ENCODE peak calls at places on chromosome 16, in eight cellular contexts. I is fibroblast of pulmonary artery, T is transverse colon, D is stomach, O is AG04450, E is omental fat pad, S is AG09309, H is mammary epithelial cell. P is an unnamed sample.

GRCh38 chr16:58025351-58026138 is at the start of gene MMP15:
- DNase-seq in D (peak), S (no peak), H (peak), T (peak), O (no peak), E (no peak), I (peak), P (peak)

GRCh38 chr16:30902070-30902972 is 5.9 kb downstream of the CTF1 start:
- DNase-seq in D (peak), E (no peak), I (peak), S (no peak), H (peak), O (no peak), T (peak), P (peak)

GRCh38 chr16:80913397-80913796 is 93.3 kb downstream of the CMC2 start:
- DNase-seq in O (no peak), H (no peak), D (no peak), S (no peak), E (no peak), I (no peak), T (no peak), P (no peak)

GRCh38 chr16:86044241-86044671 is 145.3 kb downstream of the IRF8 start:
- DNase-seq in O (peak), H (no peak), I (peak), S (no peak), E (no peak), D (peak), T (peak), P (no peak)

GRCh38 chr16:12002447-12003006 is 26.0 kb downstream of the SNX29 start:
- DNase-seq in H (no peak), E (no peak), D (no peak), I (peak), S (no peak), O (no peak), T (no peak), P (peak)

GRCh38 chr16:85551319-85551978 is 61.7 kb upstream of the GSE1 start:
- DNase-seq in O (no peak), E (no peak), T (no peak), D (no peak), I (no peak), H (no peak), S (no peak), P (no peak)

GRCh38 chr16:80300456-80300855 is 240.3 kb upstream of the DYNLRB2 start:
- DNase-seq in O (no peak), T (no peak), D (no peak), S (no peak), E (no peak), I (no peak), H (peak), P (no peak)

GRCh38 chr16:54326266-54326662 is 39.7 kb upstream of the IRX3 start:
- DNase-seq in O (no peak), H (no peak), I (peak), S (no peak), D (no peak), T (no peak), E (no peak), P (no peak)

GRCh38 chr16:30948087-30948955 is 547 bp upstream of the ORAI3 start:
- DNase-seq in E (peak), O (peak), S (peak), T (peak), I (peak), D (peak), H (peak), P (no peak)

GRCh38 chr16:88880226-88881051 is 14.0 kb upstream of the PABPN1L start:
- DNase-seq in E (no peak), S (no peak), I (no peak), T (no peak), O (no peak), D (no peak), H (no peak), P (no peak)

GRCh38 chr16:86300746-86301480 is 209.4 kb upstream of the FOXF1 start:
- DNase-seq in S (no peak), H (no peak), O (no peak), E (no peak), D (no peak), T (no peak), I (no peak), P (no peak)

GRCh38 chr16:58464916-58465731 is 34.8 kb upstream of the NDRG4 start:
- DNase-seq in O (no peak), E (no peak), S (no peak), T (no peak), H (no peak), D (no peak), I (peak), P (no peak)

GRCh38 chr16:57519796-57520360 is 16.5 kb downstream of the CCDC102A start:
- DNase-seq in S (no peak), D (peak), H (peak), E (peak), I (peak), O (no peak), T (peak), P (peak)

GRCh38 chr16:1144476-1145382 is 8.2 kb upstream of the CACNA1H start:
- DNase-seq in S (no peak), D (no peak), I (no peak), E (no peak), T (no peak), H (no peak), O (no peak), P (no peak)

DNA sequence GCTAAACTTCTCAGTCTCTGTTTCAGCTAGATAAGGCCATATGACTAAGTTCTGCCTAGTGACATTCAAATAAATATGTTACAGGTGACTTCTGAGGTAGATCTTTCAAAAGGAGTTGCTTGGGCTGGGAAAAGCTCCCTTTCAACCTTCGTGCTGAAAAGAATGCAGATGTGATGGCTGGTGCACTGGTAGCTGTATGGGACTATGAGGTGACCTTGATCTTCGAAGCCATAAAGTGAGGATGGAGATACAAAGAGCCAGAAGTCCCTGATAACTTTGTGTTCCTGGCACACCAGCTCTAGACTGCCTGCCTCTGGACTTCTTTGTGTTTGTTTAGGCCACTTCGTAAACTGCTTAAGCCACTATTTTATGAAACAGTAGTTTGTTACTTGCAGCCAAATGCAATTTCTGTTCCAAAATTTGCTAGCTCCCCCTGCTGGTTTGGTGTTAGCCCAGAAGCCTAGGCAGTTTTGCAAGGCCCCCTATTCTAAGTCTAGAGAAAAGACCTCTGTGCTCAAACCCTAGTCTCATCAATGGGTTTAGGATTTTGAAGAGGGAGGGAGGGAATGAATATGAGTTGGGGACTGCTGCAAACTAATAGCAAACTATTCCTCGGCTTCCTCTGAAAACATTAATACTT is 23.3 kb upstream of the ERCC4 start:
- DNase-seq in E (no peak), O (no peak), I (peak), T (no peak), S (no peak), D (no peak), H (no peak), P (no peak)
- TF ChIP-seq CTCF in E (no peak), O (peak), I (peak), T (no peak), S (peak), D (no peak), H (peak), P (no peak)

GRCh38 chr16:2963611-2964415 is at the start of gene KREMEN2:
- DNase-seq in O (no peak), E (no peak), T (peak), I (no peak), H (peak), D (no peak), S (no peak), P (peak)
- TF ChIP-seq CTCF in O (no peak), E (no peak), T (no peak), I (no peak), H (no peak), D (no peak), S (no peak), P (peak)

GRCh38 chr16:19212059-19212458 is 44.0 kb downstream of the SYT17 start:
- DNase-seq in D (no peak), E (no peak), H (no peak), S (no peak), T (no peak), I (no peak), O (no peak), P (no peak)

GRCh38 chr16:19210175-19210924 is 42.3 kb downstream of the SYT17 start:
- DNase-seq in O (peak), H (no peak), E (no peak), S (no peak), D (peak), T (no peak), I (no peak), P (no peak)

GRCh38 chr16:19210968-19211367 is 42.9 kb downstream of the SYT17 start:
- DNase-seq in S (no peak), I (no peak), E (no peak), O (no peak), D (no peak), T (no peak), H (no peak), P (no peak)

GRCh38 chr16:19215705-19216104 is 47.7 kb downstream of the SYT17 start:
- DNase-seq in D (no peak), E (no peak), I (no peak), S (no peak), H (no peak), T (no peak), O (no peak), P (no peak)

DNA sequence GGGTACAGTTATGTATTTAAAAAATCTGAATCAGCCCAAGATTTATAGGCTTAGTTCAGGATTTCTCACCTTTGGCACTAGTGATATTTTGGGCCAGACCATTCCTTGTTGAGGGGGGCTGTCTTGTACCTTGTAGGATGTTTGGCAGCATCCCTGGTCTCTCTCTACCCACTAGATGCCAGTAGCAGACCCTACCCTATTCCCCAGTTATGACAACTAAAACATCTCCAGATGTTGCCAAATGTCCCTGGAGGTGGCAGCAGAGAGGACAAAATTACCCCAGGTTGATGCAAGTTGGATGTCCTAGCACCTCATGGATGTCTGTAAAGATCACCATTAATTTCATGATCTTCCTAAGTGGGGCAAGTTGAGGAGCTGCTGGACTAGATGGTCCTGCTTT is 45.8 kb downstream of the SYT17 start:
- DNase-seq in T (no peak), D (no peak), H (no peak), I (no peak), O (no peak), S (no peak), E (no peak), P (no peak)
- TF ChIP-seq CTCF in T (no peak), D (no peak), H (no peak), I (no peak), O (no peak), S (no peak), E (no peak), P (no peak)

GRCh38 chr16:72689851-72690250 is 358.1 kb downstream of the ZFHX3 start:
- DNase-seq in E (no peak), T (no peak), I (peak), D (no peak), O (no peak), S (no peak), H (no peak), P (no peak)
- TF ChIP-seq CTCF in E (no peak), T (no peak), I (no peak), D (no peak), O (no peak), S (no peak), H (no peak), P (no peak)

DNA sequence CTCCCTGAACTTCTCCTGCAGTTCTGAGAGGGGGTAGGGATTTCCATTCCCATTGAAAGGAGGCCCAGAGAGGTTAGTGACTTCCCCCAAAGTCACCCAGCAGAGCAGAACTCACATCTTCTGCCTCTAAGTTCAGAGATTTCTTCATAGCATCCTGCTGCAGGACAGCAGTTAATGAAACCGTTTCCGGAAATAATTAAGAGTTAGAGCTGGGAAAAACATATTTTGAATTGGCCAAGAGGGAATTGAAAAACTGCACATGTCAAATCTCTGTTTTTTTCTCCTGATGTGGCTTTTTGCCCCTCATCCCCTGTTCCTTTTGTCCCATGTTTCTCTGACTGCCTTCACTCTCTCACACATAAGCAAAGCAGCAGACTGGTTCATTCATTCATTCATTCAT is 26.6 kb downstream of the ITPRIPL2 start:
- DNase-seq in O (no peak), S (no peak), T (no peak), E (no peak), H (no peak), D (no peak), I (no peak), P (no peak)
- TF ChIP-seq CTCF in O (no peak), S (no peak), T (no peak), E (no peak), H (no peak), D (no peak), I (no peak), P (no peak)

GRCh38 chr16:6684076-6684673 is 648.5 kb upstream of the RBFOX1 start:
- DNase-seq in D (no peak), H (peak), E (no peak), O (no peak), T (peak), I (peak), S (no peak), P (no peak)

GRCh38 chr16:6687593-6687992 is 645.1 kb upstream of the RBFOX1 start:
- DNase-seq in S (no peak), I (no peak), E (no peak), O (no peak), H (no peak), T (no peak), D (no peak), P (no peak)

DNA sequence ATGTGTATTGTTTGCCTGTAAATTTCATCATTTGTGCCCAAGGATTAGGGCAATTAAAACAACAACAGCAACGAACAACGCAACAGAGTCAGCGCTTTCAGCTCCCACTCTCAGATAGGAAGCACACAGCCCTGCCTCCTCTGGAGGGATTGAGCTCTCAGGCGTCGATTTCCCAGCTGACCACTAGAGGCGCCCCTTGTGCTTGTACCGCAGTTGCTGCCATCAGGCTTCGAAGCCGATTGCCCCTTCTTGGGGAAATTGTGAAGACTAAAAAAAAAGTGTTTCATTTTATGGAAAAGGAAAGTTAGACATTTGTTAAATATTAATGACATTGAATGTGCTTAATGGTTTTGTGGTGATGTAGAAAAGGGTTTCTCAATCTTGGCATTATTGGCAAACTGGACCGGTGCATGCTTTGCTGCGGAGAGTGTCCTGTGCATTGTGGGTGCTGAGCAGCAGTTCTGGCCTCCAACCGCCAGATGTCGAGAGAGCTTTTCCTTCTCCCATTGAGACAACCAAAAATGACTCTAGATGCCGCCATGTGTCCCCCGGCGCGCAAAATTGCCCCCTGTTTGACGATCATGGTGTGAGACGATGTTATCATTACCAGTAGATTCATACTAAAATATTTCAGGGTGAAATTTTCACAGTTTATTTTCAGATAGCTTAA is 650.4 kb upstream of the RBFOX1 start:
- DNase-seq in T (peak), I (no peak), O (no peak), S (no peak), D (peak), H (no peak), E (no peak), P (peak)
- TF ChIP-seq CTCF in T (peak), I (peak), O (no peak), S (peak), D (no peak), H (peak), E (no peak), P (peak)

GRCh38 chr16:13426279-13426678 is 493.7 kb upstream of the ERCC4 start:
- DNase-seq in E (no peak), S (no peak), O (no peak), D (no peak), H (no peak), T (no peak), I (no peak), P (no peak)
- TF ChIP-seq CTCF in E (no peak), S (no peak), O (no peak), D (no peak), H (no peak), T (no peak), I (no peak), P (peak)

GRCh38 chr16:3085868-3086595 is 13.1 kb downstream of the ZSCAN10 start:
- DNase-seq in S (no peak), D (no peak), H (no peak), I (no peak), T (no peak), E (no peak), O (no peak), P (no peak)

GRCh38 chr16:3086596-3087242 is 12.4 kb downstream of the ZSCAN10 start:
- DNase-seq in O (no peak), S (no peak), H (no peak), E (no peak), I (no peak), T (no peak), D (no peak), P (no peak)

GRCh38 chr16:3088450-3088849 is 10.6 kb downstream of the ZSCAN10 start:
- DNase-seq in I (no peak), E (no peak), O (no peak), S (no peak), H (no peak), T (no peak), D (no peak), P (no peak)

GRCh38 chr16:3087836-3088235 is 11.3 kb downstream of the ZSCAN10 start:
- DNase-seq in T (no peak), I (no peak), H (no peak), D (no peak), S (no peak), O (no peak), E (no peak), P (no peak)

GRCh38 chr16:3087243-3087791 is 11.8 kb downstream of the ZSCAN10 start:
- DNase-seq in I (peak), T (no peak), D (no peak), E (no peak), H (no peak), O (no peak), S (no peak), P (no peak)
- TF ChIP-seq CTCF in I (peak), T (no peak), D (no peak), E (no peak), H (no peak), O (peak), S (peak), P (no peak)

GRCh38 chr16:2487517-2487842 is 12.6 kb downstream of the TBC1D24 start:
- DNase-seq in H (no peak), I (no peak), E (no peak), S (no peak), T (no peak), D (no peak), O (no peak), P (no peak)

GRCh38 chr16:2484898-2485508 is 10.1 kb downstream of the TBC1D24 start:
- DNase-seq in H (no peak), E (no peak), O (no peak), I (no peak), D (no peak), S (no peak), T (no peak), P (no peak)

GRCh38 chr16:2485811-2486507 is 11.0 kb downstream of the TBC1D24 start:
- DNase-seq in I (no peak), D (no peak), H (no peak), E (no peak), T (no peak), S (no peak), O (no peak), P (no peak)

GRCh38 chr16:2487903-2488531 is 13.1 kb downstream of the TBC1D24 start:
- DNase-seq in I (no peak), H (no peak), O (no peak), S (no peak), D (no peak), E (no peak), T (no peak), P (no peak)

GRCh38 chr16:2486645-2487516 is 12.0 kb downstream of the TBC1D24 start:
- DNase-seq in E (no peak), H (no peak), D (peak), O (no peak), T (peak), S (no peak), I (no peak), P (no peak)
- TF ChIP-seq CTCF in E (no peak), H (no peak), D (no peak), O (no peak), T (peak), S (peak), I (no peak), P (no peak)